ENCODE peak calls at places on chromosomes 6 and 20, in eight cellular contexts. One of them, this sample, is unnamed.

GRCh38 chr20:63636752-63637633 is 10.1 kb upstream of the GMEB2 start:
- DNase-seq in effector memory CD8-positive, alpha-beta T cell: no peak
- DNase-seq in endothelial cell: no peak
- DNase-seq in cerebellar cortex: peak
- DNase-seq in hepatocyte: no peak
- DNase-seq in NCI-H1105 treated with DMSO at 0.1 percent for 48 hours: no peak
- DNase-seq in T-cell: no peak
- DNase-seq in colonic mucosa: no peak
- DNase-seq in this sample: no peak

GRCh38 chr6:106216527-106216926 is 109.0 kb downstream of the ATG5 start:
- DNase-seq in effector memory CD8-positive, alpha-beta T cell: no peak
- DNase-seq in endothelial cell: no peak
- DNase-seq in cerebellar cortex: no peak
- DNase-seq in hepatocyte: no peak
- DNase-seq in NCI-H1105 treated with DMSO at 0.1 percent for 48 hours: no peak
- DNase-seq in T-cell: no peak
- DNase-seq in colonic mucosa: no peak
- DNase-seq in this sample: no peak

GRCh38 chr6:156988276-156989158 is 211.3 kb downstream of the ARID1B start:
- DNase-seq in effector memory CD8-positive, alpha-beta T cell: no peak
- DNase-seq in endothelial cell: no peak
- DNase-seq in cerebellar cortex: no peak
- DNase-seq in hepatocyte: peak
- DNase-seq in NCI-H1105 treated with DMSO at 0.1 percent for 48 hours: no peak
- DNase-seq in T-cell: no peak
- DNase-seq in colonic mucosa: peak
- DNase-seq in this sample: no peak

GRCh38 chr6:89590133-89590532 is 48.4 kb downstream of the LYRM2 start:
- DNase-seq in effector memory CD8-positive, alpha-beta T cell: no peak
- DNase-seq in endothelial cell: no peak
- DNase-seq in cerebellar cortex: no peak
- DNase-seq in hepatocyte: no peak
- DNase-seq in NCI-H1105 treated with DMSO at 0.1 percent for 48 hours: no peak
- DNase-seq in T-cell: no peak
- DNase-seq in colonic mucosa: no peak
- DNase-seq in this sample: no peak

GRCh38 chr20:60586417-60587105 is 628.3 kb downstream of the CDH26 start:
- DNase-seq in effector memory CD8-positive, alpha-beta T cell: no peak
- DNase-seq in endothelial cell: no peak
- DNase-seq in cerebellar cortex: peak
- DNase-seq in hepatocyte: no peak
- DNase-seq in NCI-H1105 treated with DMSO at 0.1 percent for 48 hours: no peak
- DNase-seq in T-cell: no peak
- DNase-seq in colonic mucosa: no peak
- DNase-seq in this sample: no peak

GRCh38 chr20:2065111-2065510 is 36.5 kb upstream of the STK35 start:
- DNase-seq in effector memory CD8-positive, alpha-beta T cell: no peak
- DNase-seq in endothelial cell: no peak
- DNase-seq in cerebellar cortex: no peak
- DNase-seq in hepatocyte: no peak
- DNase-seq in NCI-H1105 treated with DMSO at 0.1 percent for 48 hours: no peak
- DNase-seq in T-cell: no peak
- DNase-seq in colonic mucosa: no peak
- DNase-seq in this sample: no peak

GRCh38 chr6:13380761-13381160 is 52.4 kb upstream of the TBC1D7 start:
- DNase-seq in effector memory CD8-positive, alpha-beta T cell: no peak
- DNase-seq in endothelial cell: no peak
- DNase-seq in cerebellar cortex: no peak
- DNase-seq in hepatocyte: no peak
- DNase-seq in NCI-H1105 treated with DMSO at 0.1 percent for 48 hours: no peak
- DNase-seq in T-cell: no peak
- DNase-seq in colonic mucosa: no peak
- DNase-seq in this sample: no peak

GRCh38 chr6:150835620-150836019 is 29.9 kb upstream of the MTHFD1L start:
- DNase-seq in effector memory CD8-positive, alpha-beta T cell: no peak
- DNase-seq in endothelial cell: no peak
- DNase-seq in cerebellar cortex: no peak
- DNase-seq in hepatocyte: peak
- DNase-seq in NCI-H1105 treated with DMSO at 0.1 percent for 48 hours: no peak
- DNase-seq in T-cell: no peak
- DNase-seq in colonic mucosa: no peak
- DNase-seq in this sample: peak